ENCODE peak calls at places on chromosome 16, in seven cellular contexts. C, A, I, Q, T, B and R are unnamed samples.
A peak's percentile ranks its signal among the peaks of the same experiment; 100 is the strongest.

GRCh38 chr16:87715658-87716057 is 50.1 kb downstream of the KLHDC4 start:
- DNase-seq in B (no peak), I (no peak), Q (peak; percentile 32), C (no peak), T (no peak), A (no peak), R (no peak)

GRCh38 chr16:23255000-23255399 is 47.1 kb upstream of the SCNN1B start:
- DNase-seq in Q (no peak), I (no peak), C (no peak), A (no peak), B (no peak), T (no peak), R (no peak)

GRCh38 chr16:72808754-72809153 is 239.2 kb downstream of the ZFHX3 start:
- DNase-seq in T (no peak), C (no peak), I (no peak), A (no peak), B (no peak), Q (no peak), R (no peak)

GRCh38 chr16:87723224-87723619 is 42.6 kb downstream of the KLHDC4 start:
- DNase-seq in B (no peak), A (peak; percentile 97), I (no peak), Q (peak; percentile 18), C (no peak), T (no peak), R (no peak)

GRCh38 chr16:17266606-17267313 is 204.0 kb downstream of the XYLT1 start:
- DNase-seq in C (no peak), A (peak; percentile 95), T (no peak), B (no peak), I (no peak), Q (no peak), R (no peak)

GRCh38 chr16:14300631-14301149 is 229.6 kb downstream of the MRTFB start:
- DNase-seq in B (peak; percentile 90), T (peak; percentile 48), A (peak; percentile 66), C (peak; percentile 91), Q (peak; percentile 88), I (peak; percentile 65), R (peak; percentile 91)

GRCh38 chr16:31090540-31090939 is 1.8 kb upstream of the PRSS53 start:
- DNase-seq in Q (peak; percentile 76), I (no peak), A (no peak), C (no peak), T (no peak), B (no peak), R (no peak)

GRCh38 chr16:52994942-52995341 is 57.8 kb downstream of the CHD9NB start:
- DNase-seq in B (no peak), Q (no peak), C (no peak), T (no peak), I (no peak), A (no peak), R (no peak)

GRCh38 chr16:4987580-4988374 is 29.6 kb downstream of the SEC14L5 start:
- DNase-seq in T (no peak), A (no peak), B (no peak), I (peak; percentile 69), Q (no peak), C (peak; percentile 33), R (no peak)

GRCh38 chr16:1525871-1526607 is 7.4 kb upstream of the TMEM204 start:
- DNase-seq in Q (no peak), I (no peak), C (no peak), T (no peak), B (no peak), A (no peak), R (no peak)

GRCh38 chr16:30183236-30183960 is at the start of gene CORO1A:
- DNase-seq in A (peak; percentile 80), B (peak; percentile 88), T (peak; percentile 82), C (peak; percentile 85), I (peak; percentile 86), Q (peak; percentile 76), R (peak; percentile 91)

GRCh38 chr16:30183961-30184429 is 593 bp downstream of the CORO1A start:
- DNase-seq in Q (no peak), A (no peak), T (no peak), C (no peak), B (peak; percentile 69), I (no peak), R (no peak)

GRCh38 chr16:29843942-29844341 is 19.1 kb downstream of the CDIPT start:
- DNase-seq in A (no peak), Q (no peak), C (no peak), T (no peak), I (no peak), B (no peak), R (no peak)

GRCh38 chr16:63302841-63303240 is 1266.6 kb upstream of the CDH8 start:
- DNase-seq in T (no peak), C (no peak), I (no peak), A (no peak), Q (no peak), B (no peak), R (no peak)

GRCh38 chr16:67431077-67431804 is at the start of gene HSD11B2:
- DNase-seq in B (no peak), I (peak; percentile 81), C (peak; percentile 62), Q (peak; percentile 68), A (peak; percentile 58), T (peak; percentile 48), R (peak; percentile 71)

GRCh38 chr16:72317378-72317777 is 145.4 kb upstream of the PMFBP1 start:
- DNase-seq in I (no peak), T (no peak), Q (no peak), A (no peak), B (no peak), C (no peak), R (no peak)

GRCh38 chr16:54466233-54466632 is 179.6 kb upstream of the IRX3 start:
- DNase-seq in T (no peak), C (no peak), Q (no peak), A (peak; percentile 94), I (no peak), B (no peak), R (no peak)

GRCh38 chr16:19948186-19949104 is 63.8 kb upstream of the GPRC5B start:
- DNase-seq in Q (no peak), C (peak; percentile 19), A (no peak), B (no peak), T (no peak), I (no peak), R (no peak)

GRCh38 chr16:9297437-9298113 is 206.1 kb downstream of the HAPSTR1 start:
- DNase-seq in T (peak; percentile 49), A (no peak), B (no peak), C (peak; percentile 45), Q (peak; percentile 2), I (peak; percentile 62), R (peak; percentile 72)

GRCh38 chr16:67284699-67285646 is 5.6 kb downstream of the PLEKHG4 start:
- DNase-seq in A (peak; percentile 87), Q (no peak), T (no peak), I (peak; percentile 91), B (no peak), C (peak; percentile 44), R (no peak)

GRCh38 chr16:9008335-9009260 is 44.9 kb upstream of the USP7 start:
- DNase-seq in C (peak; percentile 74), I (peak; percentile 89), Q (peak; percentile 72), T (peak; percentile 49), B (peak; percentile 79), A (peak; percentile 45), R (peak; percentile 79)

GRCh38 chr16:66905633-66906539 is 12.8 kb downstream of the CDH16 start:
- DNase-seq in Q (peak; percentile 21), B (no peak), I (peak; percentile 80), C (no peak), A (no peak), T (no peak), R (no peak)

GRCh38 chr16:11148045-11148444 is 108.0 kb downstream of the SOCS1 start:
- DNase-seq in T (no peak), Q (no peak), A (no peak), B (no peak), I (no peak), C (no peak), R (no peak)